ENCODE peak calls at places on chromosomes 12 and 14, in eight cellular contexts. N is HepG2, Y is K562, D is suprapubic skin, K is A549, G is H1, X is transverse colon, Q is tibial nerve. S is an unnamed sample.
A peak's percentile ranks its signal among the peaks of the same experiment; 100 is the strongest.

GRCh38 chr12:90407841-90408240 is 547.1 kb downstream of the CCER1 start:
- DNase-seq in G (no peak), N (no peak), Y (no peak), X (no peak), Q (no peak), D (no peak), K (no peak), S (no peak)

GRCh38 chr14:24483604-24484252 is 24.3 kb downstream of the CMA1 start:
- DNase-seq in N (no peak), D (no peak), Q (no peak), G (no peak), Y (no peak), X (no peak), K (no peak), S (no peak)

GRCh38 chr14:99209409-99209808 is 62.6 kb downstream of the BCL11B start:
- DNase-seq in K (no peak), G (no peak), X (no peak), N (no peak), Q (no peak), D (no peak), Y (no peak), S (no peak)

GRCh38 chr14:84493779-84494178 is 1036.2 kb upstream of the FLRT2 start:
- DNase-seq in G (no peak), K (no peak), Y (no peak), Q (no peak), N (no peak), X (no peak), D (no peak), S (no peak)

GRCh38 chr12:48121522-48121921 is 2.4 kb downstream of the PFKM start:
- DNase-seq in Y (no peak), G (no peak), Q (no peak), D (no peak), N (no peak), K (no peak), X (no peak), S (no peak)

GRCh38 chr14:71169028-71169427 is 261.8 kb downstream of the PCNX1 start:
- DNase-seq in Q (no peak), X (no peak), K (peak; percentile 13), G (no peak), N (no peak), Y (peak; percentile 8), D (no peak), S (no peak)

GRCh38 chr12:92698466-92698865 is 4.3 kb upstream of the PLEKHG7 start:
- DNase-seq in N (no peak), G (no peak), Q (no peak), X (no peak), D (no peak), K (no peak), Y (no peak), S (no peak)

GRCh38 chr12:116890330-116890729 is 9.1 kb upstream of the HRK start:
- DNase-seq in D (no peak), N (no peak), Q (no peak), K (no peak), Y (no peak), X (no peak), G (no peak), S (no peak)

GRCh38 chr14:85316701-85317100 is 213.2 kb upstream of the FLRT2 start:
- DNase-seq in Y (no peak), N (no peak), D (no peak), G (no peak), X (no peak), K (no peak), Q (no peak), S (no peak)

GRCh38 chr14:101235042-101235871 is 326.0 kb upstream of the DIO3 start:
- DNase-seq in X (peak; percentile 65), Y (peak; percentile 59), D (peak; percentile 50), G (peak; percentile 89), Q (peak; percentile 39), K (peak; percentile 70), N (peak; percentile 47), S (no peak)

GRCh38 chr14:89303452-89304435 is 113.3 kb downstream of the FOXN3 start:
- DNase-seq in Q (peak; percentile 64), N (peak; percentile 12), D (peak; percentile 76), Y (no peak), X (peak; percentile 64), K (no peak), G (no peak), S (no peak)

GRCh38 chr14:61247935-61248334 is 33.2 kb downstream of the TMEM30B start:
- DNase-seq in G (no peak), N (no peak), D (no peak), X (no peak), Y (no peak), K (no peak), Q (no peak), S (no peak)

GRCh38 chr14:60485600-60486251 is at the start of gene C14orf39:
- DNase-seq in D (no peak), G (peak; percentile 69), N (no peak), Y (peak; percentile 86), Q (no peak), K (no peak), X (no peak), S (no peak)

GRCh38 chr14:76715102-76715926 is 46.0 kb upstream of the VASH1 start:
- DNase-seq in Q (no peak), X (no peak), K (no peak), G (peak; percentile 4), N (no peak), Y (peak; percentile 60), D (no peak), S (peak; percentile 90)

GRCh38 chr14:103103461-103104388 is 9.2 kb downstream of the EXOC3L4 start:
- DNase-seq in K (peak; percentile 95), Q (no peak), D (no peak), N (peak; percentile 87), Y (no peak), G (peak; percentile 76), X (peak; percentile 84), S (no peak)

GRCh38 chr12:82838123-82838522 is 151.4 kb downstream of the TMTC2 start:
- DNase-seq in Y (no peak), D (no peak), G (no peak), K (no peak), X (no peak), N (no peak), Q (no peak), S (no peak)

GRCh38 chr12:106189341-106189740 is 50.6 kb upstream of the NUAK1 start:
- DNase-seq in X (no peak), Q (no peak), D (no peak), Y (no peak), G (no peak), K (no peak), N (no peak), S (peak; percentile 55)

GRCh38 chr12:72015895-72016294 is 77.2 kb downstream of the TPH2 start:
- DNase-seq in G (no peak), N (no peak), K (no peak), X (no peak), Y (no peak), D (no peak), Q (no peak), S (no peak)

DNA sequence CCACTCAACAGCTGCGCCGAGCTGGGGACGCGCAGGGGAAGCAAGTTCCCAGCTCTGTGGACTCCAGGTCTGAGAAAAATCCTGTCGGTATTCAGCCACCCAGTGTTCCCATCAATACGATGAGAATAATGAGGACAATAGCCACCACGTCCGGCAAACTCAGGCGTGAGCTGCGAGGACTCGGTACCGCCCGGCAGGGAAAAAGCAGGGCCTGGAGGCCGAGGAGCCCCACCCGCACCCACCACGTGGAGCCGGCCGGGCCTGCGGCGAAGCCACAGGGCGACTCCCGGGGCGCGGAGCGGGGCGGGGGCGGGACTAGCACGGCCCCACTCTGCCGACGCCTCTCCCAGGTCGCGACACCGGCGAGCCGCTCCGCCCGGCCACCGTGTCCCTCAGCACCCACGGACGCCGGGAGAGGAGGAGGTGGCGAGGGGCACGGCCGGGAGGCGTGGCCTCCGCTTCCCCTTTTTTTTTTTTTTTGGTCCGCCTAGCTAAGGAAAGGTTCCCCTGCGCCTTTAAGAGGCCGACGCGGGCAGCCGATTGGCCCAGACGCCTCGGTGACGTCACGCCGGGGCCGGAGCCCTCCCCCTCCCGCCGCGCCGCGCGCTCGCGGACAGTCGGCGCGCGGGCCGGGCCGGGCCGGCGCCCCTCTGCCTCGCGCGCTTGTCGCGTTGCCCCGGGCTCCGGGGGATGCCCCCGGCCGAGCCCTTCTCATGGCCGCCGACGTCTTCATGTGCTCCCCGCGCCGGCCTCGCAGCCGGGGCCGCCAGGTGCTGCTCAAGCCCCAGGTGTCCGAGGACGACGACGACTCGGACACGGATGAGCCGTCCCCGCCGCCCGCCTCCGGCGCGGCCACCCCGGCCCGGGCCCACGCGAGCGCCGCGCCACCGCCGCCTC is at the start of gene MLXIP:
- DNase-seq in K (peak; percentile 94), Q (peak; percentile 89), N (peak; percentile 78), G (peak; percentile 95), X (peak; percentile 96), D (peak; percentile 93), Y (peak; percentile 96), S (peak; percentile 98)
- TF ChIP-seq POLR2A in K (peak; percentile 67), Q (peak; percentile 97), N (peak; percentile 80), G (no peak), X (peak; percentile 67), D (peak; percentile 90), Y (peak; percentile 63), S (peak; percentile 80)

GRCh38 chr12:23899434-23899833 is 50.0 kb downstream of the SOX5 start:
- DNase-seq in N (no peak), Q (no peak), X (no peak), K (no peak), Y (no peak), G (no peak), D (no peak), S (no peak)
- TF ChIP-seq EP300 in N (no peak), Q (no peak), X (no peak), K (no peak), Y (no peak), G (no peak), D (no peak), S (no peak)

GRCh38 chr12:53197011-53197640 is 9.9 kb downstream of the ITGB7 start:
- DNase-seq in K (no peak), Y (no peak), N (no peak), D (no peak), G (no peak), Q (no peak), X (no peak), S (no peak)
- H3K4me1 ChIP-seq in K (peaks cover 26% of the 10 kb centered on the region), Y (peaks cover 30% of the 10 kb centered on the region), N (peaks cover 56% of the 10 kb centered on the region), D (peaks cover 8% of the 10 kb centered on the region), G (no peaks in the 10 kb centered on the region), Q (peaks cover 8% of the 10 kb centered on the region), X (no peaks in the 10 kb centered on the region), S (peaks cover 12% of the 10 kb centered on the region)

DNA sequence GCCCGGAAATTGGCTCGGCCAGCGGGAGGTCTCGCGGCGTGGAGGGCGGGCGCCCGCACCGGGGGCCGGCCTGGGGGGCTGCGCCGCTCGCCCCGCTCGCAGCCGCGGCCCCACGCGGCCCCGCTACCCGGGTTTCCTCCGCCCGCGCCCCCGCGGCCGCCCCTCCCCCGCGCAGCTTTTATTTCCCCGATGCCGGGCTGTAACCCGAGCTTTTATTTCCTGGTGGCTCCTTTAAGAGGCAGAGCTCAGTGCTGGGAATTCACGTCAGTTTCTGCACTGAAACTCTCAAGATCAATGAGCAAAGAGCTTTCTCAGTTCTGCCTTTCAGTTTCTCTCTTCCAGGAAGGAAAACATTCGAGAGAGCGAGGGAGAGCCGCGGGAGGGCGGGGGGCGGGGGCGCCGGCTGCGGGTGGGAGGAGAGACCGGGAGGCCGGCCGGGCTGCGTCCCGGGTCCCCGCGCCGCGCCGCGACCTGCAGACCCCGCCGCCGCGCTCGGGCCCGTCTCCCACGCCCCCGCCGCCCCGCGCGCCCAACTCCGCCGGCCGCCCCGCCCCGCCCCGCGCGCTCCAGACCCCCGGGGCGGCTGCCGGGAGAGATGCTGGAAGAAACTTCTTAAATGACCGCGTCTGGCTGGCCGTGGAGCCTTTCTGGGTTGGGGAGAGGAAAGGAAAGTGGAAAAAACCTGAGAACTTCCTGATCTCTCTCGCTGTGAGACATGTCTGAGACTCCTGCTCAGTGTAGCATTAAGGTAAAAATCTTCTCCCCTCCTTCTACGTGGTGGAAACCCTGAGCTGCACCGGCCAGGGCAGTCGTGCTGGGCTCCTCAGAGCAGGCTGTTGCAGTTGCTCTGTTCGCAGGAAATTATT is at the start of gene ETV6:
- DNase-seq in G (peak; percentile 65), N (peak; percentile 69), Q (peak; percentile 74), X (peak; percentile 81), Y (peak; percentile 73), K (peak; percentile 87), D (peak; percentile 73), S (peak; percentile 94)
- TF ChIP-seq POLR2A in G (no peak), N (no peak), Q (peak; percentile 15), X (peak; percentile 30), Y (no peak), K (no peak), D (no peak), S (no peak)

S was measured in esophagus muscularis mucosa.